ENCODE peak calls at places on chromosomes 5 and 9, in nine cellular contexts. W is fibroblast of lung, T is IMR-90, R is SK-N-SH, D is H9, V is GM12878, P is mesenchymal stem cell, O is GM23338, E is K562. H is an unnamed sample.
A peak's percentile ranks its signal among the peaks of the same experiment; 100 is the strongest.

GRCh38 chr5:88778736-88779135 is 104.2 kb downstream of the MEF2C start:
- DNase-seq in W (no peak), T (no peak), R (no peak), D (no peak), V (no peak), P (no peak), O (no peak), E (no peak), H (no peak)

GRCh38 chr5:163565492-163565891 is 60.1 kb downstream of the MAT2B start:
- DNase-seq in W (no peak), T (no peak), R (no peak), D (peak; percentile 49), V (no peak), P (peak; percentile 32), O (peak; percentile 64), E (no peak), H (peak; percentile 49)

GRCh38 chr9:21414220-21414940 is 5.5 kb downstream of the IFNA8 start:
- DNase-seq in W (no peak), T (no peak), R (no peak), D (no peak), V (no peak), P (no peak), O (no peak), E (no peak), H (no peak)

GRCh38 chr9:124629600-124629999 is 122.4 kb upstream of the NR5A1 start:
- DNase-seq in W (peak; percentile 56), T (peak; percentile 76), R (no peak), D (no peak), V (no peak), P (no peak), O (no peak), E (no peak), H (peak; percentile 91)

GRCh38 chr9:33374634-33375237 is 27.6 kb downstream of the AQP7 start:
- DNase-seq in W (peak; percentile 84), T (peak; percentile 74), R (peak; percentile 84), D (peak; percentile 83), V (no peak), P (peak; percentile 82), O (peak; percentile 94), E (peak; percentile 73), H (peak; percentile 87)

GRCh38 chr9:10869687-10870086 is 256.9 kb upstream of the PTPRD start:
- DNase-seq in W (no peak), T (no peak), R (no peak), D (no peak), V (no peak), P (no peak), O (no peak), E (no peak), H (no peak)

GRCh38 chr9:5450360-5451051 is at the start of gene CD274:
- DNase-seq in W (peak; percentile 88), T (peak; percentile 93), R (peak; percentile 82), D (peak; percentile 93), V (no peak), P (peak; percentile 93), O (peak; percentile 93), E (peak; percentile 73), H (peak; percentile 95)

GRCh38 chr9:135474915-135475314 is 4.7 kb upstream of the PPP1R26 start:
- DNase-seq in W (peak; percentile 4), T (no peak), R (peak; percentile 83), D (peak; percentile 76), V (no peak), P (peak; percentile 22), O (peak; percentile 83), E (peak; percentile 77), H (peak; percentile 13)

GRCh38 chr5:124276166-124276565 is 470.3 kb downstream of the ZNF608 start:
- DNase-seq in W (no peak), T (no peak), R (no peak), D (no peak), V (no peak), P (no peak), O (no peak), E (no peak), H (no peak)

GRCh38 chr5:77356740-77357139 is 135.4 kb downstream of the WDR41 start:
- DNase-seq in W (no peak), T (peak; percentile 65), R (no peak), D (no peak), V (peak; percentile 84), P (peak; percentile 15), O (no peak), E (no peak), H (peak; percentile 59)

GRCh38 chr9:109454601-109455155 is 43.4 kb downstream of the PTPN3 start:
- DNase-seq in W (no peak), T (no peak), R (no peak), D (no peak), V (no peak), P (no peak), O (no peak), E (no peak), H (no peak)

GRCh38 chr9:109452761-109453160 is 45.3 kb downstream of the PTPN3 start:
- DNase-seq in W (peak; percentile 30), T (peak; percentile 71), R (no peak), D (no peak), V (no peak), P (peak; percentile 66), O (no peak), E (no peak), H (peak; percentile 73)

GRCh38 chr9:109454041-109454440 is 44.1 kb downstream of the PTPN3 start:
- DNase-seq in W (no peak), T (no peak), R (no peak), D (no peak), V (no peak), P (no peak), O (no peak), E (no peak), H (no peak)

GRCh38 chr9:109451311-109452025 is 46.6 kb downstream of the PTPN3 start:
- DNase-seq in W (no peak), T (no peak), R (no peak), D (peak; percentile 61), V (no peak), P (no peak), O (peak; percentile 66), E (no peak), H (no peak)

DNA sequence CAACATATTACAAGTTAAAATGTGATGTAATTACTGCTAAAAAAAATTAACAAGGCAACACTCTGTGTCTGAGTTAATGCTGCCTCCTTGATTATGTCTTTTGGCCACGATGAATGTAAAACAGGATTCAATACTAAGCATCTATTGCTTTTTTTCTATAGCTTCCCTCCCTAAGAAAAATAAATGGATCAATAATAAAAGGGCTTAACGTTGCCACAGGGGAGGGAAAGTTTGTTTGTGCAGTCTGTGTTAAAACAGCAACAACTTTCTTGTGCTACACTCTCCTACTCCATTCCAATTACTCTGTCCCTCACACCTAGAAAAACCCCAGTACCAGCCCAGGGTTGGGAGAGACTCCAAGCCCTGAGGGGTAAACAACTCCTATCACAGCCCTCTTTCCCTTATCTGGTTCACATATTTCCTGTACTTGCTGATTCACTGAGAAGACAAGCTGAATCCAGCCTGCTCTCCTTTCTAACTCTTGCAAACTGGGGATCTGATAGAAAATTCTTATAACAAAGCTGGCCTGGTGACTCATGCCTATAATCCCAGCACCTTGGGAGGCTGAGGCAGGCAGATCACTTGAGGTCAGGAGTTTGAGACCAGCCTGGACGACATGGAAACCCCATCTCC is 44.8 kb downstream of the PTPN3 start:
- DNase-seq in W (peak; percentile 21), T (peak; percentile 81), R (peak; percentile 64), D (no peak), V (no peak), P (peak; percentile 59), O (no peak), E (no peak), H (peak; percentile 58)
- H3K27ac ChIP-seq in W (no peak overlapping the region), T (no peak overlapping the region), R (no peak overlapping the region), D (no peak overlapping the region), V (no peak overlapping the region), P (peak overlapping the region; percentile 44), O (no peak overlapping the region), E (no peak overlapping the region), H (peak overlapping the region; percentile 46)

GRCh38 chr9:98944130-98945074 is 695 bp downstream of the COL15A1 start:
- DNase-seq in W (peak; percentile 34), T (no peak), R (peak; percentile 42), D (peak; percentile 70), V (no peak), P (peak; percentile 41), O (peak; percentile 71), E (no peak), H (peak; percentile 50)
- H2AFZ ChIP-seq in W (peak overlapping the region; percentile 20), T (peak overlapping the region; percentile 89), R (peak overlapping the region; percentile 80), D (no peak overlapping the region), V (no peak overlapping the region), P (no peak overlapping the region), O (peak overlapping the region; percentile 99), E (peak overlapping the region; percentile 65), H (peak overlapping the region; percentile 80)

GRCh38 chr9:114355821-114356220 is 26.2 kb downstream of the ORM2 start:
- DNase-seq in W (no peak), T (no peak), R (no peak), D (no peak), V (no peak), P (no peak), O (no peak), E (no peak), H (no peak)
- H3K27ac ChIP-seq in W (no peak overlapping the region), T (no peak overlapping the region), R (no peak overlapping the region), D (no peak overlapping the region), V (no peak overlapping the region), P (no peak overlapping the region), O (no peak overlapping the region), E (no peak overlapping the region), H (no peak overlapping the region)

GRCh38 chr5:138605254-138605972 is 30.2 kb upstream of the HSPA9 start:
- DNase-seq in W (no peak), T (no peak), R (no peak), D (no peak), V (peak; percentile 38), P (peak; percentile 40), O (no peak), E (no peak), H (no peak)

GRCh38 chr5:138602371-138603000 is 27.3 kb upstream of the HSPA9 start:
- DNase-seq in W (no peak), T (no peak), R (peak; percentile 50), D (no peak), V (no peak), P (no peak), O (no peak), E (no peak), H (no peak)

GRCh38 chr5:138604176-138604785 is 29.1 kb upstream of the HSPA9 start:
- DNase-seq in W (no peak), T (no peak), R (no peak), D (no peak), V (no peak), P (no peak), O (no peak), E (no peak), H (no peak)

GRCh38 chr5:138603521-138603920 is 28.3 kb upstream of the HSPA9 start:
- DNase-seq in W (no peak), T (peak; percentile 67), R (no peak), D (no peak), V (peak; percentile 58), P (peak; percentile 88), O (no peak), E (no peak), H (no peak)

GRCh38 chr5:138606378-138606777 is 31.2 kb upstream of the HSPA9 start:
- DNase-seq in W (no peak), T (no peak), R (no peak), D (no peak), V (no peak), P (no peak), O (no peak), E (no peak), H (no peak)
- H2AFZ ChIP-seq in W (no peak overlapping the region), T (no peak overlapping the region), R (no peak overlapping the region), D (no peak overlapping the region), V (no peak overlapping the region), P (no peak overlapping the region), O (peak overlapping the region; percentile 63), E (no peak overlapping the region), H (no peak overlapping the region)

GRCh38 chr5:60842859-60843692 is 993 bp downstream of the ELOVL7 start:
- DNase-seq in W (peak; percentile 5), T (no peak), R (peak; percentile 55), D (peak; percentile 47), V (no peak), P (peak; percentile 21), O (peak; percentile 73), E (no peak), H (peak; percentile 38)
- H3K27ac ChIP-seq in W (no peak overlapping the region), T (no peak overlapping the region), R (no peak overlapping the region), D (no peak overlapping the region), V (no peak overlapping the region), P (no peak overlapping the region), O (no peak overlapping the region), E (no peak overlapping the region), H (no peak overlapping the region)